ENCODE peak calls at places on chromosomes 7 and 10, in nine cellular contexts. F, Q, S, E, L, N, V, W and P are unnamed samples.
A peak's percentile ranks its signal among the peaks of the same experiment; 100 is the strongest.

GRCh38 chr7:5441840-5442513 is 18.3 kb upstream of the TNRC18 start:
- DNase-seq in E (no peak), V (no peak), L (no peak), W (no peak), S (no peak), Q (peak; percentile 74), N (no peak), F (no peak), P (no peak)

GRCh38 chr10:8045728-8046494 is 8.6 kb upstream of the GATA3 start:
- DNase-seq in E (no peak), V (no peak), L (no peak), F (no peak), W (no peak), N (no peak), S (no peak), Q (no peak), P (no peak)

GRCh38 chr7:19117081-19117869 is at the start of gene TWIST1:
- DNase-seq in F (peak; percentile 89), W (peak; percentile 49), N (peak; percentile 60), Q (peak; percentile 76), L (peak; percentile 86), V (no peak), S (no peak), E (peak; percentile 22), P (peak; percentile 83)

GRCh38 chr7:132866551-132866950 is 215.3 kb downstream of the CHCHD3 start:
- DNase-seq in W (no peak), L (no peak), V (no peak), E (no peak), N (no peak), F (no peak), Q (no peak), S (no peak), P (no peak)

GRCh38 chr10:19629559-19629958 is 186.7 kb upstream of the PLXDC2 start:
- DNase-seq in Q (peak; percentile 66), L (peak; percentile 61), F (peak; percentile 17), W (no peak), V (peak; percentile 31), N (no peak), E (peak; percentile 31), S (no peak), P (no peak)

GRCh38 chr7:150458235-150458634 is 7.8 kb downstream of the GIMAP8 start:
- DNase-seq in V (no peak), Q (no peak), N (no peak), F (no peak), W (no peak), S (no peak), L (no peak), E (no peak), P (no peak)

GRCh38 chr10:69911571-69912528 is 110.1 kb downstream of the COL13A1 start:
- DNase-seq in S (no peak), E (no peak), F (no peak), Q (peak; percentile 1), L (no peak), N (no peak), W (no peak), V (peak; percentile 42), P (no peak)

GRCh38 chr7:85041599-85042216 is 145.1 kb downstream of the SEMA3D start:
- DNase-seq in S (peak; percentile 3), F (peak; percentile 80), E (peak; percentile 67), V (no peak), L (peak; percentile 70), W (peak; percentile 84), N (peak; percentile 4), Q (no peak), P (peak; percentile 61)

GRCh38 chr10:11793762-11794479 is 29.2 kb upstream of the PROSER2 start:
- DNase-seq in L (peak; percentile 81), V (no peak), F (peak; percentile 15), S (no peak), E (no peak), N (no peak), Q (no peak), W (peak; percentile 92), P (no peak)

GRCh38 chr7:103432713-103433112 is 13.3 kb downstream of the SLC26A5 start:
- DNase-seq in S (peak; percentile 12), W (no peak), F (no peak), N (peak; percentile 23), L (no peak), V (no peak), E (no peak), Q (no peak), P (no peak)

GRCh38 chr7:124800386-124800785 is 34.8 kb upstream of the GPR37 start:
- DNase-seq in F (peak; percentile 29), Q (no peak), V (no peak), W (no peak), E (no peak), S (no peak), N (no peak), L (no peak), P (no peak)

GRCh38 chr10:129707406-129708388 is 240.7 kb downstream of the MGMT start:
- DNase-seq in V (no peak), F (no peak), N (no peak), Q (no peak), W (no peak), E (no peak), L (peak; percentile 23), S (no peak), P (no peak)

GRCh38 chr10:86300399-86300925 is 66.1 kb downstream of the GRID1 start:
- DNase-seq in F (no peak), Q (no peak), W (no peak), L (no peak), S (no peak), E (no peak), V (no peak), N (no peak), P (peak; percentile 28)

GRCh38 chr10:16854623-16855022 is 37.4 kb upstream of the RSU1 start:
- DNase-seq in E (no peak), L (peak; percentile 25), S (no peak), V (no peak), Q (no peak), F (no peak), W (peak; percentile 81), N (no peak), P (no peak)

DNA sequence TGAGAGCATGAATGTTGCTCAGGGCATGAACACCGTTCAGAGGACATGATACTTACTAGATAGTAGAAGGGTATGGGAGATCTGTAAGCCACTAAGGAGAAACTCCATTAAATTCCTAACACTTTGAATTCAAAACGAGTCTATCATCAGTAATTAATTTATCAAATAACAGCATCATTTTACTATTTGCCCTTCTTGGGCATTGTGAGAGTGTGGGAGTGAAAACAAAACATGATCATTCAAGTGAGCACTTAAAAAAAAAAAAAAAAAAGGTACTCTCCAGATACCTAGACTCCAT is 20.5 kb upstream of the ASB15 start:
- DNase-seq in S (no peak), N (no peak), L (no peak), F (no peak), V (no peak), E (no peak), Q (no peak), W (no peak), P (no peak)
- TF ChIP-seq CTCF in S (no peak), N (no peak), L (no peak), F (no peak), V (no peak), E (peak; percentile 6), Q (no peak), W (no peak), P (no peak)

GRCh38 chr7:137287651-137288258 is 55.8 kb downstream of the PTN start:
- DNase-seq in S (no peak), E (no peak), V (no peak), Q (no peak), L (peak; percentile 40), F (no peak), N (no peak), W (peak; percentile 23), P (no peak)
- TF ChIP-seq CTCF in S (no peak), E (no peak), V (no peak), Q (no peak), L (peak; percentile 38), F (peak; percentile 32), N (no peak), W (peak; percentile 20), P (peak; percentile 52)

DNA sequence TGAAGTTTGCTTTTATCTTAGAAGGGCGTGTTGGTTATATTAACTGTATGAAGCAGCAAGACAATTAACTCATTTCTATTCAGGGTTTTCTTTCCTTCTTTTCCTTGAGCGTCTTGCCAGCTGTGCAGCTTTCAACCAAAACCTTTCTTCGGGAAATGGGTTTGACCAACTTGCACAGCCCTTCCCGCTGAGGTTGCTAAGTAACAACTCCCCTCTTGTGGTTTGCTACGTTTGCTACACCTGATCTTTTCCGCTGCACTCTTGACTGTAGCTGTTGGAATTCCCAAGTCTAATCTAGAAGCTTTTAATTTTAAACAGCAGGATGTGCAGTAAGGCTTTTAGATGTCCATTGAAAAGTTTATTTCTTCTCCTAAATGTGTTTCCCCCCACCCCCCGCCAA is 116.9 kb downstream of the CDCA7L start:
- DNase-seq in Q (no peak), L (no peak), W (no peak), E (no peak), N (no peak), F (peak; percentile 33), V (no peak), S (no peak), P (no peak)
- TF ChIP-seq CTCF in Q (no peak), L (no peak), W (no peak), E (no peak), N (no peak), F (no peak), V (no peak), S (no peak), P (no peak)

GRCh38 chr7:3309140-3309539 is 8.1 kb downstream of the SDK1 start:
- DNase-seq in E (no peak), F (no peak), W (peak; percentile 44), N (no peak), Q (no peak), V (no peak), S (no peak), L (no peak), P (no peak)
- TF ChIP-seq CTCF in E (no peak), F (no peak), W (no peak), N (no peak), Q (no peak), V (no peak), S (no peak), L (no peak), P (no peak)